ENCODE peak calls at places on chromosomes 4 and X, in seven cellular contexts. U is hepatocyte, Z is OCI-LY7, E is IMR-90, O is GM23248, A is astrocyte, J is SK-N-SH. Q is an unnamed sample.
A peak's percentile ranks its signal among the peaks of the same experiment; 100 is the strongest.

GRCh38 chrX:134631404-134632346 is 26.6 kb downstream of the PLAC1 start:
- DNase-seq in U (no peak), Z (no peak), E (peak; percentile 76), O (peak; percentile 48), A (peak; percentile 33), J (no peak), Q (no peak)

GRCh38 chrX:153060095-153060445 is 3.8 kb downstream of the PNMA3 start:
- DNase-seq in U (no peak), Z (no peak), E (no peak), O (no peak), A (no peak), J (no peak), Q (peak; percentile 64)

GRCh38 chr4:94957030-94957429 is 199.3 kb downstream of the BMPR1B start:
- DNase-seq in U (no peak), Z (no peak), E (no peak), O (no peak), A (no peak), J (no peak), Q (no peak)

GRCh38 chrX:10904220-10904619 is 206.9 kb upstream of the HCCS start:
- DNase-seq in U (no peak), Z (no peak), E (peak; percentile 64), O (peak; percentile 66), A (peak; percentile 69), J (no peak), Q (no peak)

GRCh38 chr4:22434895-22435294 is 81.0 kb downstream of the ADGRA3 start:
- DNase-seq in U (peak; percentile 76), Z (peak; percentile 11), E (peak; percentile 63), O (peak; percentile 55), A (peak; percentile 39), J (peak; percentile 15), Q (peak; percentile 31)

GRCh38 chr4:48118081-48118480 is 16.0 kb downstream of the TXK start:
- DNase-seq in U (no peak), Z (no peak), E (no peak), O (no peak), A (no peak), J (no peak), Q (no peak)

GRCh38 chrX:23936198-23936597 is 28.4 kb downstream of the CXorf58 start:
- DNase-seq in U (no peak), Z (no peak), E (no peak), O (no peak), A (no peak), J (no peak), Q (no peak)

GRCh38 chrX:134695999-134696398 is 37.7 kb upstream of the PLAC1 start:
- DNase-seq in U (no peak), Z (no peak), E (no peak), O (peak; percentile 26), A (no peak), J (no peak), Q (no peak)

GRCh38 chr4:26522478-26522877 is 32.2 kb upstream of the CCKAR start:
- DNase-seq in U (no peak), Z (no peak), E (peak; percentile 70), O (peak; percentile 66), A (peak; percentile 80), J (no peak), Q (peak; percentile 71)

GRCh38 chr4:184286346-184286745 is 68.7 kb upstream of the ENPP6 start:
- DNase-seq in U (no peak), Z (no peak), E (no peak), O (peak; percentile 24), A (no peak), J (no peak), Q (no peak)

GRCh38 chr4:185638548-185639301 is 103.4 kb upstream of the PDLIM3 start:
- DNase-seq in U (peak; percentile 17), Z (no peak), E (no peak), O (peak; percentile 29), A (no peak), J (peak; percentile 71), Q (no peak)

GRCh38 chr4:1808851-1809753 is 16.0 kb downstream of the FGFR3 start:
- DNase-seq in U (no peak), Z (no peak), E (no peak), O (no peak), A (no peak), J (no peak), Q (no peak)

GRCh38 chrX:46589977-46590723 is 16.6 kb downstream of the CHST7 start:
- DNase-seq in U (no peak), Z (no peak), E (peak; percentile 62), O (peak; percentile 82), A (peak; percentile 57), J (no peak), Q (no peak)

GRCh38 chr4:86249074-86249473 is 110.8 kb downstream of the MAPK10 start:
- DNase-seq in U (no peak), Z (no peak), E (no peak), O (no peak), A (no peak), J (no peak), Q (no peak)

GRCh38 chr4:144754562-144755410 is 108.8 kb downstream of the HHIP start:
- DNase-seq in U (no peak), Z (no peak), E (peak; percentile 49), O (peak; percentile 57), A (peak; percentile 89), J (no peak), Q (peak; percentile 70)

GRCh38 chr4:24772952-24773351 is 22.4 kb upstream of the SOD3 start:
- DNase-seq in U (no peak), Z (no peak), E (no peak), O (no peak), A (no peak), J (no peak), Q (no peak)

GRCh38 chr4:53809816-53810215 is 218.5 kb upstream of the LNX1 start:
- DNase-seq in U (no peak), Z (no peak), E (no peak), O (peak; percentile 7), A (no peak), J (no peak), Q (no peak)

GRCh38 chr4:158015241-158015640 is 157.6 kb downstream of the GASK1B start:
- DNase-seq in U (no peak), Z (no peak), E (peak; percentile 60), O (peak; percentile 85), A (peak; percentile 77), J (no peak), Q (peak; percentile 73)

GRCh38 chrX:27186671-27187070 is 276.5 kb downstream of the PPP4R3C start:
- DNase-seq in U (peak; percentile 31), Z (peak; percentile 30), E (peak; percentile 28), O (peak; percentile 45), A (no peak), J (peak; percentile 18), Q (peak; percentile 15)

GRCh38 chrX:104122829-104123228 is 10.5 kb downstream of the ZCCHC18 start:
- DNase-seq in U (no peak), Z (peak; percentile 51), E (no peak), O (no peak), A (no peak), J (no peak), Q (no peak)

GRCh38 chr4:153362184-153362583 is 17.7 kb downstream of the MND1 start:
- DNase-seq in U (peak; percentile 5), Z (no peak), E (peak; percentile 40), O (no peak), A (no peak), J (peak; percentile 21), Q (no peak)
- H3K4me1 ChIP-seq in U (no peaks in the 10 kb centered on the region), Z (peaks cover 3% of the 10 kb centered on the region), E (no peaks in the 10 kb centered on the region), O (no peaks in the 10 kb centered on the region), A (no peaks in the 10 kb centered on the region), J (peaks cover 3% of the 10 kb centered on the region), Q (no peaks in the 10 kb centered on the region)

GRCh38 chrX:44881549-44881948 is 8.6 kb downstream of the KDM6A start:
- DNase-seq in U (no peak), Z (no peak), E (no peak), O (no peak), A (no peak), J (no peak), Q (no peak)
- H3K36me3 ChIP-seq in U (no peaks in the 10 kb centered on the region), Z (peaks cover 38% of the 10 kb centered on the region), E (no peaks in the 10 kb centered on the region), O (no peaks in the 10 kb centered on the region), A (no peaks in the 10 kb centered on the region), J (peaks cover 3% of the 10 kb centered on the region), Q (peaks cover 3% of the 10 kb centered on the region)

DNA sequence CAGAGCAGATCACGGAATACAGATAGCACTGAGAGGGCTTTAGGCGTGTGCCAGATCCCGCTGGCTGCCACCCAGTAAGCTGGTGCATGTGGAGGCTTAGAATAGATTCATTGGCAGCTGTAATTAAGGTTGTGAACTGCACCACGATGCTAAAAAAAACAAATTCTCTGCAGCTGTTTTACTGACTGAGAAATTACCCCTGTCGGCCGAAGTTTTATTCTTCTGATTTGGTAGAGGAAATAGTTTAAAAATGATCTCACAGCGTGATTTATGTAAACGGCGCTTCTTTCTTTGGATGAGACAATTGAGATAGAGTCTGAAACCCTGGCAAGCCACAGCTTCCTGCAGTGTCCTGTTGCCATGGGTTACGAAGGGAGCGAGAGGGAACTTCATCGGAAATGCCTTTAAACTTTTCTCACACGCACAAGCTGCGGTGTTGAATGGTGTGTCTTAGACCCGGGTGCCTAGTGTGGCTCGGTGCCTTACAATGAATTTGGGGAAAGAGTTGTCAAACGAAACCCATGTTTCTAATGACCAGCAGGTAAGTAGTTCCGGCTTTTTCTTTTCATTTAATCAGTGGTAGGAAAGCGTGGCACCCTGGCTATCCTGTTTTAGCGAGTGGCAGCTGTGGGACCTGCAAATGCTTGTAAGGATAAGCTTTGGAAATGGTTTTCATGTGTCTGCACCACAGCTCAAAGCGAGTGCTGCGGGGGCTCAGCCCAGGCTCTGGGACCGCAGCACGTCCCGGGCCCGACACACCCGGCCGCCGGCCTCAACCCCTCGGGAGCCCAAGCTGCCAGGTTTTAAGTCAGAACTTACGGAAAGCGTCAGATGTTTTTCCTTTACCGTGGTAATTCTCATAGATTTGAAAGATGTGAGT is 71.7 kb upstream of the HGFAC start:
- DNase-seq in U (peak; percentile 55), Z (no peak), E (peak; percentile 94), O (peak; percentile 96), A (peak; percentile 89), J (peak; percentile 69), Q (peak; percentile 96)
- H2AFZ ChIP-seq in U (no peak overlapping the region), Z (peak overlapping the region; percentile 11), E (peak overlapping the region; percentile 27), O (peak overlapping the region; percentile 33), A (no peak overlapping the region), J (peak overlapping the region; percentile 52), Q (peak overlapping the region; percentile 48)

GRCh38 chr4:40619600-40619999 is 10.1 kb downstream of the RBM47 start:
- DNase-seq in U (no peak), Z (no peak), E (no peak), O (no peak), A (no peak), J (no peak), Q (no peak)

GRCh38 chr4:40621592-40622512 is 7.8 kb downstream of the RBM47 start:
- DNase-seq in U (peak; percentile 79), Z (peak; percentile 65), E (peak; percentile 98), O (peak; percentile 97), A (peak; percentile 100), J (no peak), Q (peak; percentile 85)

GRCh38 chr4:40622913-40623312 is 6.8 kb downstream of the RBM47 start:
- DNase-seq in U (no peak), Z (no peak), E (peak; percentile 18), O (no peak), A (no peak), J (no peak), Q (no peak)

GRCh38 chr4:40623707-40624106 is 6.0 kb downstream of the RBM47 start:
- DNase-seq in U (no peak), Z (no peak), E (no peak), O (no peak), A (no peak), J (no peak), Q (no peak)

DNA sequence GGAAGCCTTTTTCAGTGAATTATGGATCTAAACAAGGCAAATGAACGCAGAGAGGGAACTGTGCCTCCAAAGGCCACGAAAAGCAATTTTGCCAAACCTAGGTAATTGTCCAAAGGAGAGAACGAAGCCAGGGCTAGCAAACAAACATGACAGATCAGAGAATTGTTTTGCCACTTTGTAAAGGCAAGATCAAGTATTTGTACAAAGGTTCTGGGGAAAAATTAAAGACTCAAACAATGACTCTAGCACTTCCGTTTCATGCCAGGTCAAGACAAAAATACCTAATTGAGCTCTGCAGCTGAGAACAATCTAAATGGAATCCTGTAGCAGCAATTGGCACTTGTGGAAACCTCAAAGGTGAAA is 8.5 kb downstream of the RBM47 start:
- DNase-seq in U (no peak), Z (peak; percentile 19), E (no peak), O (no peak), A (no peak), J (no peak), Q (no peak)
- H3K4me1 ChIP-seq in U (no peaks in the 10 kb centered on the region), Z (peaks cover 19% of the 10 kb centered on the region), E (peaks cover 10% of the 10 kb centered on the region), O (peaks cover 16% of the 10 kb centered on the region), A (peaks cover 11% of the 10 kb centered on the region), J (no peaks in the 10 kb centered on the region), Q (peaks cover 15% of the 10 kb centered on the region)